ENCODE peak calls at places on chromosomes 4 and X, in five cellular contexts. L, W, D, R and X are unnamed samples.

GRCh38 chrX:25433307-25433706 is 417.5 kb upstream of the ARX start:
- DNase-seq in L (no peak), W (no peak), D (no peak), R (no peak), X (no peak)

GRCh38 chrX:39214380-39215126 is 413.3 kb downstream of the MID1IP1 start:
- DNase-seq in L (no peak), W (no peak), D (no peak), R (no peak), X (no peak)

GRCh38 chr4:147984065-147984777 is 252.3 kb downstream of the ARHGAP10 start:
- DNase-seq in L (no peak), W (no peak), D (no peak), R (no peak), X (peak)

GRCh38 chrX:40912576-40912975 is 172.7 kb upstream of the USP9X start:
- DNase-seq in L (no peak), W (no peak), D (no peak), R (no peak), X (no peak)

GRCh38 chrX:38806054-38806389 is 4.8 kb downstream of the MID1IP1 start:
- DNase-seq in L (no peak), W (no peak), D (no peak), R (no peak), X (no peak)

GRCh38 chr4:86935499-86935832 is 655 bp downstream of the AFF1 start:
- DNase-seq in L (no peak), W (no peak), D (no peak), R (no peak), X (no peak)

GRCh38 chrX:68365356-68365755 is 67.9 kb downstream of the OPHN1 start:
- DNase-seq in L (no peak), W (no peak), D (no peak), R (no peak), X (no peak)

GRCh38 chr4:137576437-137576836 is 44.1 kb upstream of the PCDH18 start:
- DNase-seq in L (no peak), W (no peak), D (no peak), R (no peak), X (peak)

GRCh38 chr4:95910749-95911148 is 70.9 kb downstream of the PDHA2 start:
- DNase-seq in L (no peak), W (no peak), D (no peak), R (no peak), X (no peak)

GRCh38 chrX:131729295-131729694 is 185.4 kb downstream of the OR13H1 start:
- DNase-seq in L (peak), W (peak), D (no peak), R (no peak), X (no peak)

GRCh38 chr4:98113005-98113404 is 30.3 kb downstream of the STPG2 start:
- DNase-seq in L (no peak), W (no peak), D (no peak), R (no peak), X (peak)

GRCh38 chrX:118730500-118731247 is 3.3 kb downstream of the IL13RA1 start:
- DNase-seq in L (no peak), W (no peak), D (no peak), R (no peak), X (peak)

GRCh38 chrX:54447461-54447860 is 7.3 kb downstream of the TSR2 start:
- DNase-seq in L (no peak), W (no peak), D (no peak), R (no peak), X (no peak)

GRCh38 chr4:180861651-180862050 is 1381.6 kb upstream of the TENM3 start:
- DNase-seq in L (no peak), W (no peak), D (no peak), R (no peak), X (no peak)

GRCh38 chrX:11412715-11413623 is 119.8 kb downstream of the AMELX start:
- DNase-seq in L (no peak), W (no peak), D (no peak), R (no peak), X (no peak)

GRCh38 chr4:183959349-183959748 is 54.2 kb downstream of the STOX2 start:
- DNase-seq in L (no peak), W (no peak), D (no peak), R (no peak), X (no peak)

GRCh38 chrX:13697440-13697839 is 8.5 kb downstream of the RAB9A start:
- DNase-seq in L (no peak), W (no peak), D (no peak), R (no peak), X (no peak)

GRCh38 chr4:65089666-65090065 is 580.6 kb downstream of the EPHA5 start:
- DNase-seq in L (no peak), W (no peak), D (no peak), R (no peak), X (no peak)

GRCh38 chr4:89539797-89540711 is 232.5 kb upstream of the GPRIN3 start:
- DNase-seq in L (no peak), W (no peak), D (no peak), R (no peak), X (no peak)

GRCh38 chr4:3836041-3836801 is 70.0 kb downstream of the ADRA2C start:
- DNase-seq in L (no peak), W (no peak), D (no peak), R (no peak), X (no peak)

GRCh38 chr4:89838005-89838404 is 1.0 kb upstream of the SNCA start:
- DNase-seq in L (no peak), W (no peak), D (no peak), R (no peak), X (no peak)

GRCh38 chr4:128322986-128323385 is 35.4 kb upstream of the PGRMC2 start:
- DNase-seq in L (no peak), W (no peak), D (no peak), R (no peak), X (peak)

GRCh38 chr4:136032391-136032790 is 1499.9 kb downstream of the PCDH18 start:
- DNase-seq in L (no peak), W (no peak), D (no peak), R (no peak), X (no peak)

GRCh38 chr4:70714061-70714468 is 7.7 kb upstream of the RUFY3 start:
- DNase-seq in L (no peak), W (no peak), D (no peak), R (no peak), X (no peak)

GRCh38 chrX:152943826-152944225 is 46.0 kb downstream of the ZNF185 start:
- DNase-seq in L (no peak), W (no peak), D (no peak), R (no peak), X (no peak)

GRCh38 chr4:25113915-25114904 is 46.0 kb downstream of the SEPSECS start:
- DNase-seq in L (no peak), W (no peak), D (no peak), R (no peak), X (peak)

GRCh38 chr4:145179201-145179860 is 1.1 kb downstream of the OTUD4 start:
- DNase-seq in L (peak), W (no peak), D (peak), R (peak), X (peak)

GRCh38 chrX:119230850-119231249 is 5.2 kb upstream of the PGRMC1 start:
- DNase-seq in L (no peak), W (no peak), D (no peak), R (no peak), X (no peak)

GRCh38 chr4:101147283-101147682 is 200.0 kb downstream of the PPP3CA start:
- DNase-seq in L (no peak), W (no peak), D (no peak), R (no peak), X (no peak)

GRCh38 chr4:6476893-6477292 is 4.5 kb upstream of the PPP2R2C start:
- DNase-seq in L (no peak), W (no peak), D (no peak), R (no peak), X (no peak)

GRCh38 chr4:71460368-71460767 is 121.5 kb downstream of the SLC4A4 start:
- DNase-seq in L (no peak), W (no peak), D (no peak), R (no peak), X (no peak)

GRCh38 chrX:135086197-135086854 is 34.0 kb downstream of the ETDB start:
- DNase-seq in L (peak), W (no peak), D (no peak), R (no peak), X (peak)

GRCh38 chrX:48156014-48156413 is 25.6 kb downstream of the SPACA5B start:
- DNase-seq in L (no peak), W (no peak), D (no peak), R (no peak), X (no peak)

GRCh38 chrX:134571831-134572230 is 86.4 kb downstream of the PLAC1 start:
- DNase-seq in L (no peak), W (no peak), D (no peak), R (no peak), X (no peak)

GRCh38 chr4:117770269-117771087 is 263.8 kb upstream of the NDST3 start:
- DNase-seq in L (no peak), W (no peak), D (no peak), R (no peak), X (no peak)

GRCh38 chr4:81214518-81215218 is 354 bp downstream of the PRKG2 start:
- DNase-seq in L (no peak), W (no peak), D (no peak), R (no peak), X (no peak)

GRCh38 chr4:118589471-118590055 is 95.6 kb upstream of the METTL14 start:
- DNase-seq in L (no peak), W (no peak), D (no peak), R (no peak), X (no peak)